ENCODE peak calls at places on chromosomes 1 and 21, in seven cellular contexts. One of them, this sample, is unnamed.
A peak's percentile ranks its signal among the peaks of the same experiment; 100 is the strongest.

GRCh38 chr1:228988655-228989054 is 253.4 kb downstream of the RHOU start:
- DNase-seq in NCI-H1417: no peak
- DNase-seq in GM23338: no peak
- DNase-seq in astrocyte of the hippocampus: no peak
- DNase-seq in A172: peak; percentile 6
- DNase-seq in T follicular helper cell: no peak
- DNase-seq in activated T-cell treated with anti-CD3 and anti-CD28 coated beads, Interleukin-2, amount 50 U/mL, for 48 hours: no peak
- DNase-seq in this sample: peak; percentile 24

GRCh38 chr1:160211010-160211790 is 6.0 kb downstream of the PEA15 start:
- DNase-seq in A172: no peak
- DNase-seq in T follicular helper cell: no peak
- DNase-seq in GM23338: peak; percentile 76
- DNase-seq in activated T-cell treated with anti-CD3 and anti-CD28 coated beads, Interleukin-2, amount 50 U/mL, for 48 hours: no peak
- DNase-seq in NCI-H1417: no peak
- DNase-seq in astrocyte of the hippocampus: peak; percentile 62
- DNase-seq in this sample: no peak

GRCh38 chr1:160567858-160568682 is 11.2 kb downstream of the CD84 start:
- DNase-seq in A172: no peak
- DNase-seq in GM23338: no peak
- DNase-seq in activated T-cell treated with anti-CD3 and anti-CD28 coated beads, Interleukin-2, amount 50 U/mL, for 48 hours: peak; percentile 80
- DNase-seq in T follicular helper cell: peak; percentile 55
- DNase-seq in NCI-H1417: no peak
- DNase-seq in astrocyte of the hippocampus: no peak
- DNase-seq in this sample: no peak

GRCh38 chr1:159444507-159444906 is 5.0 kb downstream of the OR10J1 start:
- DNase-seq in astrocyte of the hippocampus: no peak
- DNase-seq in A172: no peak
- DNase-seq in activated T-cell treated with anti-CD3 and anti-CD28 coated beads, Interleukin-2, amount 50 U/mL, for 48 hours: no peak
- DNase-seq in NCI-H1417: no peak
- DNase-seq in GM23338: no peak
- DNase-seq in T follicular helper cell: no peak
- DNase-seq in this sample: peak; percentile 93

GRCh38 chr1:213604477-213604876 is 383.3 kb upstream of the PROX1 start:
- DNase-seq in A172: no peak
- DNase-seq in GM23338: no peak
- DNase-seq in NCI-H1417: no peak
- DNase-seq in T follicular helper cell: no peak
- DNase-seq in activated T-cell treated with anti-CD3 and anti-CD28 coated beads, Interleukin-2, amount 50 U/mL, for 48 hours: no peak
- DNase-seq in astrocyte of the hippocampus: no peak
- DNase-seq in this sample: no peak

GRCh38 chr1:94962745-94963265 is 35.9 kb upstream of the CNN3 start:
- DNase-seq in activated T-cell treated with anti-CD3 and anti-CD28 coated beads, Interleukin-2, amount 50 U/mL, for 48 hours: peak; percentile 40
- DNase-seq in astrocyte of the hippocampus: no peak
- DNase-seq in GM23338: no peak
- DNase-seq in A172: peak; percentile 32
- DNase-seq in T follicular helper cell: no peak
- DNase-seq in NCI-H1417: no peak
- DNase-seq in this sample: peak; percentile 86

GRCh38 chr1:33612877-33613487 is 140.5 kb downstream of the ZSCAN20 start:
- DNase-seq in T follicular helper cell: no peak
- DNase-seq in A172: peak; percentile 34
- DNase-seq in astrocyte of the hippocampus: peak; percentile 82
- DNase-seq in NCI-H1417: peak; percentile 42
- DNase-seq in GM23338: peak; percentile 95
- DNase-seq in activated T-cell treated with anti-CD3 and anti-CD28 coated beads, Interleukin-2, amount 50 U/mL, for 48 hours: peak; percentile 60
- DNase-seq in this sample: peak; percentile 57

GRCh38 chr1:201769966-201770365 is 59.0 kb upstream of the IPO9 start:
- DNase-seq in A172: peak; percentile 42
- DNase-seq in T follicular helper cell: no peak
- DNase-seq in activated T-cell treated with anti-CD3 and anti-CD28 coated beads, Interleukin-2, amount 50 U/mL, for 48 hours: no peak
- DNase-seq in GM23338: no peak
- DNase-seq in NCI-H1417: no peak
- DNase-seq in astrocyte of the hippocampus: peak; percentile 77
- DNase-seq in this sample: peak; percentile 68

GRCh38 chr1:111615874-111616715 is 3.5 kb upstream of the RAP1A start:
- DNase-seq in GM23338: no peak
- DNase-seq in NCI-H1417: no peak
- DNase-seq in astrocyte of the hippocampus: no peak
- DNase-seq in A172: no peak
- DNase-seq in T follicular helper cell: no peak
- DNase-seq in activated T-cell treated with anti-CD3 and anti-CD28 coated beads, Interleukin-2, amount 50 U/mL, for 48 hours: no peak
- DNase-seq in this sample: no peak

GRCh38 chr1:205287723-205288122 is 33.8 kb downstream of the NUAK2 start:
- DNase-seq in A172: no peak
- DNase-seq in activated T-cell treated with anti-CD3 and anti-CD28 coated beads, Interleukin-2, amount 50 U/mL, for 48 hours: no peak
- DNase-seq in astrocyte of the hippocampus: no peak
- DNase-seq in GM23338: no peak
- DNase-seq in T follicular helper cell: no peak
- DNase-seq in NCI-H1417: no peak
- DNase-seq in this sample: no peak

GRCh38 chr1:23601968-23602876 is 42.9 kb upstream of the ID3 start:
- DNase-seq in GM23338: no peak
- DNase-seq in T follicular helper cell: no peak
- DNase-seq in A172: no peak
- DNase-seq in NCI-H1417: no peak
- DNase-seq in astrocyte of the hippocampus: no peak
- DNase-seq in activated T-cell treated with anti-CD3 and anti-CD28 coated beads, Interleukin-2, amount 50 U/mL, for 48 hours: no peak
- DNase-seq in this sample: no peak

GRCh38 chr1:19644761-19645543 is 841 bp downstream of the NBL1 start:
- DNase-seq in NCI-H1417: peak; percentile 57
- DNase-seq in T follicular helper cell: no peak
- DNase-seq in astrocyte of the hippocampus: peak; percentile 61
- DNase-seq in activated T-cell treated with anti-CD3 and anti-CD28 coated beads, Interleukin-2, amount 50 U/mL, for 48 hours: peak; percentile 74
- DNase-seq in A172: no peak
- DNase-seq in GM23338: peak; percentile 63
- DNase-seq in this sample: no peak

GRCh38 chr1:98034505-98034904 is 113.7 kb upstream of the DPYD start:
- DNase-seq in activated T-cell treated with anti-CD3 and anti-CD28 coated beads, Interleukin-2, amount 50 U/mL, for 48 hours: no peak
- DNase-seq in A172: peak; percentile 76
- DNase-seq in T follicular helper cell: no peak
- DNase-seq in NCI-H1417: peak; percentile 12
- DNase-seq in GM23338: no peak
- DNase-seq in astrocyte of the hippocampus: peak; percentile 79
- DNase-seq in this sample: peak; percentile 79

GRCh38 chr1:155195201-155196102 is 12.2 kb downstream of the THBS3 start:
- DNase-seq in activated T-cell treated with anti-CD3 and anti-CD28 coated beads, Interleukin-2, amount 50 U/mL, for 48 hours: no peak
- DNase-seq in GM23338: peak; percentile 55
- DNase-seq in astrocyte of the hippocampus: no peak
- DNase-seq in T follicular helper cell: no peak
- DNase-seq in NCI-H1417: no peak
- DNase-seq in A172: no peak
- DNase-seq in this sample: no peak

GRCh38 chr1:182622795-182623528 is 18.8 kb upstream of the RGS16 start:
- DNase-seq in NCI-H1417: no peak
- DNase-seq in activated T-cell treated with anti-CD3 and anti-CD28 coated beads, Interleukin-2, amount 50 U/mL, for 48 hours: no peak
- DNase-seq in A172: no peak
- DNase-seq in GM23338: no peak
- DNase-seq in astrocyte of the hippocampus: no peak
- DNase-seq in T follicular helper cell: no peak
- DNase-seq in this sample: no peak

GRCh38 chr1:21216835-21217811 is 40.4 kb upstream of the EIF4G3 start:
- DNase-seq in activated T-cell treated with anti-CD3 and anti-CD28 coated beads, Interleukin-2, amount 50 U/mL, for 48 hours: peak; percentile 82
- DNase-seq in GM23338: peak; percentile 89
- DNase-seq in astrocyte of the hippocampus: peak; percentile 60
- DNase-seq in A172: no peak
- DNase-seq in T follicular helper cell: peak; percentile 59
- DNase-seq in NCI-H1417: no peak
- DNase-seq in this sample: peak; percentile 40

GRCh38 chr1:206784471-206784903 is 12.2 kb upstream of the IL10 start:
- DNase-seq in activated T-cell treated with anti-CD3 and anti-CD28 coated beads, Interleukin-2, amount 50 U/mL, for 48 hours: peak; percentile 93
- DNase-seq in GM23338: no peak
- DNase-seq in NCI-H1417: no peak
- DNase-seq in astrocyte of the hippocampus: no peak
- DNase-seq in T follicular helper cell: peak; percentile 31
- DNase-seq in A172: no peak
- DNase-seq in this sample: no peak

GRCh38 chr1:241356519-241357365 is at the start of gene RGS7:
- DNase-seq in astrocyte of the hippocampus: peak; percentile 81
- DNase-seq in NCI-H1417: peak; percentile 89
- DNase-seq in GM23338: peak; percentile 75
- DNase-seq in activated T-cell treated with anti-CD3 and anti-CD28 coated beads, Interleukin-2, amount 50 U/mL, for 48 hours: peak; percentile 32
- DNase-seq in A172: peak; percentile 64
- DNase-seq in T follicular helper cell: no peak
- DNase-seq in this sample: peak; percentile 22

GRCh38 chr1:226646026-226646869 is 92.8 kb downstream of the ITPKB start:
- DNase-seq in A172: no peak
- DNase-seq in GM23338: no peak
- DNase-seq in NCI-H1417: no peak
- DNase-seq in T follicular helper cell: no peak
- DNase-seq in astrocyte of the hippocampus: no peak
- DNase-seq in activated T-cell treated with anti-CD3 and anti-CD28 coated beads, Interleukin-2, amount 50 U/mL, for 48 hours: no peak
- DNase-seq in this sample: peak; percentile 25

GRCh38 chr21:42002421-42002958 is 7.7 kb downstream of the ZBTB21 start:
- DNase-seq in GM23338: no peak
- DNase-seq in NCI-H1417: no peak
- DNase-seq in T follicular helper cell: peak; percentile 41
- DNase-seq in A172: peak; percentile 87
- DNase-seq in activated T-cell treated with anti-CD3 and anti-CD28 coated beads, Interleukin-2, amount 50 U/mL, for 48 hours: peak; percentile 81
- DNase-seq in astrocyte of the hippocampus: peak; percentile 81
- DNase-seq in this sample: peak; percentile 96

GRCh38 chr21:35316933-35317332 is 267.8 kb upstream of the RUNX1 start:
- DNase-seq in NCI-H1417: no peak
- DNase-seq in astrocyte of the hippocampus: peak; percentile 48
- DNase-seq in T follicular helper cell: no peak
- DNase-seq in activated T-cell treated with anti-CD3 and anti-CD28 coated beads, Interleukin-2, amount 50 U/mL, for 48 hours: no peak
- DNase-seq in A172: peak; percentile 87
- DNase-seq in GM23338: no peak
- DNase-seq in this sample: peak; percentile 98

GRCh38 chr1:50969611-50970507 is at the start of gene CDKN2C:
- DNase-seq in A172: peak; percentile 93
- DNase-seq in GM23338: peak; percentile 61
- DNase-seq in NCI-H1417: peak; percentile 86
- DNase-seq in astrocyte of the hippocampus: peak; percentile 87
- DNase-seq in activated T-cell treated with anti-CD3 and anti-CD28 coated beads, Interleukin-2, amount 50 U/mL, for 48 hours: peak; percentile 73
- DNase-seq in T follicular helper cell: peak; percentile 48
- DNase-seq in this sample: peak; percentile 73

GRCh38 chr1:95584315-95584714 is 350.3 kb downstream of the RWDD3 start:
- DNase-seq in A172: no peak
- DNase-seq in astrocyte of the hippocampus: no peak
- DNase-seq in NCI-H1417: no peak
- DNase-seq in GM23338: no peak
- DNase-seq in T follicular helper cell: no peak
- DNase-seq in activated T-cell treated with anti-CD3 and anti-CD28 coated beads, Interleukin-2, amount 50 U/mL, for 48 hours: no peak
- DNase-seq in this sample: no peak

GRCh38 chr1:190147616-190148015 is 330.0 kb downstream of the BRINP3 start:
- DNase-seq in GM23338: no peak
- DNase-seq in astrocyte of the hippocampus: no peak
- DNase-seq in A172: no peak
- DNase-seq in NCI-H1417: no peak
- DNase-seq in activated T-cell treated with anti-CD3 and anti-CD28 coated beads, Interleukin-2, amount 50 U/mL, for 48 hours: no peak
- DNase-seq in T follicular helper cell: no peak
- DNase-seq in this sample: no peak

GRCh38 chr1:186681136-186681535 is 913 bp upstream of the PTGS2 start:
- DNase-seq in GM23338: no peak
- DNase-seq in astrocyte of the hippocampus: peak; percentile 1
- DNase-seq in T follicular helper cell: no peak
- DNase-seq in A172: no peak
- DNase-seq in activated T-cell treated with anti-CD3 and anti-CD28 coated beads, Interleukin-2, amount 50 U/mL, for 48 hours: no peak
- DNase-seq in NCI-H1417: no peak
- DNase-seq in this sample: no peak

GRCh38 chr1:184223216-184223615 is 163.6 kb upstream of the C1orf21 start:
- DNase-seq in A172: peak; percentile 22
- DNase-seq in NCI-H1417: no peak
- DNase-seq in activated T-cell treated with anti-CD3 and anti-CD28 coated beads, Interleukin-2, amount 50 U/mL, for 48 hours: no peak
- DNase-seq in GM23338: peak; percentile 70
- DNase-seq in T follicular helper cell: no peak
- DNase-seq in astrocyte of the hippocampus: no peak
- DNase-seq in this sample: peak; percentile 22

GRCh38 chr1:89657886-89658285 is 25.0 kb downstream of the LRRC8C start:
- DNase-seq in NCI-H1417: no peak
- DNase-seq in astrocyte of the hippocampus: peak; percentile 24
- DNase-seq in T follicular helper cell: no peak
- DNase-seq in activated T-cell treated with anti-CD3 and anti-CD28 coated beads, Interleukin-2, amount 50 U/mL, for 48 hours: no peak
- DNase-seq in GM23338: no peak
- DNase-seq in A172: no peak
- DNase-seq in this sample: no peak

GRCh38 chr1:95650631-95651030 is 416.6 kb downstream of the RWDD3 start:
- DNase-seq in astrocyte of the hippocampus: peak; percentile 39
- DNase-seq in NCI-H1417: no peak
- DNase-seq in A172: peak; percentile 1
- DNase-seq in activated T-cell treated with anti-CD3 and anti-CD28 coated beads, Interleukin-2, amount 50 U/mL, for 48 hours: no peak
- DNase-seq in T follicular helper cell: no peak
- DNase-seq in GM23338: no peak
- DNase-seq in this sample: no peak

GRCh38 chr1:217048104-217048707 is 325.0 kb upstream of the ESRRG start:
- DNase-seq in NCI-H1417: no peak
- DNase-seq in GM23338: peak; percentile 77
- DNase-seq in activated T-cell treated with anti-CD3 and anti-CD28 coated beads, Interleukin-2, amount 50 U/mL, for 48 hours: peak; percentile 16
- DNase-seq in A172: no peak
- DNase-seq in T follicular helper cell: no peak
- DNase-seq in astrocyte of the hippocampus: no peak
- DNase-seq in this sample: peak; percentile 24

GRCh38 chr1:214377886-214378285 is 96.9 kb downstream of the SMYD2 start:
- DNase-seq in activated T-cell treated with anti-CD3 and anti-CD28 coated beads, Interleukin-2, amount 50 U/mL, for 48 hours: no peak
- DNase-seq in A172: peak; percentile 86
- DNase-seq in T follicular helper cell: no peak
- DNase-seq in GM23338: no peak
- DNase-seq in NCI-H1417: no peak
- DNase-seq in astrocyte of the hippocampus: peak; percentile 91
- DNase-seq in this sample: peak; percentile 87

GRCh38 chr1:9798236-9799130 is 25.3 kb downstream of the CLSTN1 start:
- DNase-seq in activated T-cell treated with anti-CD3 and anti-CD28 coated beads, Interleukin-2, amount 50 U/mL, for 48 hours: no peak
- DNase-seq in GM23338: no peak
- DNase-seq in T follicular helper cell: no peak
- DNase-seq in A172: no peak
- DNase-seq in astrocyte of the hippocampus: no peak
- DNase-seq in NCI-H1417: no peak
- DNase-seq in this sample: peak; percentile 98

GRCh38 chr1:100530901-100531487 is 6.9 kb upstream of the GPR88 start:
- DNase-seq in astrocyte of the hippocampus: peak; percentile 27
- DNase-seq in activated T-cell treated with anti-CD3 and anti-CD28 coated beads, Interleukin-2, amount 50 U/mL, for 48 hours: no peak
- DNase-seq in NCI-H1417: no peak
- DNase-seq in GM23338: no peak
- DNase-seq in A172: no peak
- DNase-seq in T follicular helper cell: no peak
- DNase-seq in this sample: peak; percentile 95

GRCh38 chr1:903305-903704 is 20.4 kb upstream of the SAMD11 start:
- DNase-seq in GM23338: no peak
- DNase-seq in astrocyte of the hippocampus: no peak
- DNase-seq in A172: no peak
- DNase-seq in NCI-H1417: no peak
- DNase-seq in activated T-cell treated with anti-CD3 and anti-CD28 coated beads, Interleukin-2, amount 50 U/mL, for 48 hours: no peak
- DNase-seq in T follicular helper cell: no peak
- DNase-seq in this sample: no peak

GRCh38 chr1:35707253-35708178 is 11.2 kb downstream of the C1orf216 start:
- DNase-seq in astrocyte of the hippocampus: peak; percentile 67
- DNase-seq in NCI-H1417: peak; percentile 92
- DNase-seq in GM23338: peak; percentile 87
- DNase-seq in A172: no peak
- DNase-seq in T follicular helper cell: no peak
- DNase-seq in activated T-cell treated with anti-CD3 and anti-CD28 coated beads, Interleukin-2, amount 50 U/mL, for 48 hours: peak; percentile 49
- DNase-seq in this sample: no peak

GRCh38 chr1:21293537-21294265 is 3.4 kb upstream of the ECE1 start:
- DNase-seq in NCI-H1417: no peak
- DNase-seq in A172: no peak
- DNase-seq in T follicular helper cell: peak; percentile 39
- DNase-seq in GM23338: no peak
- DNase-seq in astrocyte of the hippocampus: no peak
- DNase-seq in activated T-cell treated with anti-CD3 and anti-CD28 coated beads, Interleukin-2, amount 50 U/mL, for 48 hours: peak; percentile 91
- DNase-seq in this sample: no peak

GRCh38 chr1:155983191-155984023 is 5.1 kb upstream of the ARHGEF2 start:
- DNase-seq in A172: peak; percentile 93
- DNase-seq in T follicular helper cell: no peak
- DNase-seq in NCI-H1417: no peak
- DNase-seq in activated T-cell treated with anti-CD3 and anti-CD28 coated beads, Interleukin-2, amount 50 U/mL, for 48 hours: no peak
- DNase-seq in GM23338: peak; percentile 74
- DNase-seq in astrocyte of the hippocampus: peak; percentile 78
- DNase-seq in this sample: peak; percentile 97

GRCh38 chr1:160030657-160031367 is 978 bp downstream of the PIGM start:
- DNase-seq in astrocyte of the hippocampus: peak; percentile 13
- DNase-seq in T follicular helper cell: no peak
- DNase-seq in activated T-cell treated with anti-CD3 and anti-CD28 coated beads, Interleukin-2, amount 50 U/mL, for 48 hours: no peak
- DNase-seq in GM23338: peak; percentile 20
- DNase-seq in A172: peak; percentile 27
- DNase-seq in NCI-H1417: no peak
- DNase-seq in this sample: no peak

GRCh38 chr1:218499021-218499691 is 154.0 kb downstream of the TGFB2 start:
- DNase-seq in A172: peak; percentile 94
- DNase-seq in NCI-H1417: no peak
- DNase-seq in GM23338: no peak
- DNase-seq in T follicular helper cell: no peak
- DNase-seq in activated T-cell treated with anti-CD3 and anti-CD28 coated beads, Interleukin-2, amount 50 U/mL, for 48 hours: no peak
- DNase-seq in astrocyte of the hippocampus: peak; percentile 83
- DNase-seq in this sample: peak; percentile 89